ENCODE peak calls at places on chromosomes 2 and 18, in nine cellular contexts. C is OCI-M1; A is Calu3; H is stimulated activated CD4-positive, alpha-beta T cell treated with anti-CD3 and anti-CD28 coated beads, Interleukin-4, amount 100 ng/mL, for 4 hours; J is mesothelial cell of epicardium; V is activated naive CD4-positive, alpha-beta T cell treated with anti-CD3 and anti-CD28 coated beads for 36 hours; X is GM23248; E is heart right ventricle; S is left ventricle myocardium inferior. N is an unnamed sample.
A peak's percentile ranks its signal among the peaks of the same experiment; 100 is the strongest.

GRCh38 chr2:142531375-142531774 is 346.1 kb upstream of the KYNU start:
- DNase-seq in A (no peak), E (no peak), H (no peak), X (no peak), S (no peak), V (no peak), J (no peak), C (no peak), N (no peak)

GRCh38 chr18:63454497-63454896 is 22.3 kb upstream of the SERPINB5 start:
- DNase-seq in E (no peak), A (peak; percentile 44), H (no peak), V (no peak), J (no peak), S (no peak), X (peak; percentile 88), C (no peak), N (no peak)

GRCh38 chr2:236562434-236562833 is 7.2 kb upstream of the ACKR3 start:
- DNase-seq in J (no peak), S (no peak), C (no peak), A (peak; percentile 55), X (no peak), E (no peak), V (no peak), H (no peak), N (no peak)

GRCh38 chr2:96175951-96176350 is 30.7 kb upstream of the DUSP2 start:
- DNase-seq in J (no peak), X (peak; percentile 74), V (no peak), A (no peak), H (no peak), C (no peak), E (no peak), S (no peak), N (no peak)

GRCh38 chr2:11133936-11134320 is 21.3 kb upstream of the SLC66A3 start:
- DNase-seq in V (no peak), X (no peak), E (no peak), H (no peak), J (no peak), C (no peak), A (no peak), S (no peak), N (no peak)

GRCh38 chr2:142973160-142973821 is 95.8 kb downstream of the KYNU start:
- DNase-seq in J (no peak), H (no peak), A (no peak), X (peak; percentile 27), C (no peak), V (no peak), E (no peak), S (no peak), N (no peak)

GRCh38 chr2:100945930-100946607 is 56.0 kb upstream of the RPL31 start:
- DNase-seq in H (no peak), C (no peak), E (no peak), J (no peak), A (no peak), X (no peak), V (no peak), S (no peak), N (no peak)

GRCh38 chr2:197821550-197822218 is 17.3 kb downstream of the PLCL1 start:
- DNase-seq in C (peak; percentile 52), E (no peak), A (no peak), S (no peak), J (no peak), H (no peak), X (peak; percentile 17), V (no peak), N (no peak)

GRCh38 chr18:66749030-66749429 is 145.1 kb upstream of the CDH19 start:
- DNase-seq in J (no peak), V (no peak), E (no peak), S (no peak), C (peak; percentile 36), X (no peak), A (peak; percentile 34), H (no peak), N (no peak)

GRCh38 chr2:143183804-143184463 is 54.7 kb downstream of the ARHGAP15 start:
- DNase-seq in A (no peak), X (no peak), S (no peak), C (no peak), E (no peak), H (no peak), V (no peak), J (no peak), N (no peak)

GRCh38 chr2:191635333-191636234 is 42.4 kb upstream of the NABP1 start:
- DNase-seq in X (peak; percentile 85), V (peak; percentile 60), E (no peak), A (no peak), C (no peak), J (no peak), H (no peak), S (no peak), N (no peak)

GRCh38 chr18:5534845-5535244 is 9.0 kb downstream of the EPB41L3 start:
- DNase-seq in X (no peak), A (no peak), S (no peak), H (no peak), E (no peak), J (no peak), V (peak; percentile 44), C (no peak), N (no peak)

GRCh38 chr18:21243041-21243431 is 1.0 kb downstream of the GREB1L start:
- DNase-seq in A (peak; percentile 15), S (no peak), H (no peak), E (peak; percentile 4), X (peak; percentile 48), J (no peak), V (no peak), C (no peak), N (no peak)

GRCh38 chr2:25856377-25856776 is 21.9 kb downstream of the ASXL2 start:
- DNase-seq in A (no peak), E (no peak), H (no peak), J (no peak), V (no peak), X (no peak), S (no peak), C (no peak), N (no peak)

GRCh38 chr2:176129825-176130152 is 284 bp downstream of the HOXD8 start:
- DNase-seq in A (no peak), C (no peak), H (no peak), S (no peak), X (no peak), V (no peak), E (no peak), J (no peak), N (no peak)